ENCODE peak calls at places on chromosomes 11 and 22, in seven cellular contexts. B is AG04450; S is CD4-positive, alpha-beta T cell; V is psoas muscle; Z is cardiac muscle cell; E is breast epithelium; H is heart right ventricle. T is an unnamed sample.
A peak's percentile ranks its signal among the peaks of the same experiment; 100 is the strongest.

GRCh38 chr11:69637956-69638871 is 2.7 kb upstream of the CCND1 start:
- DNase-seq in B (no peak), S (no peak), V (peak; percentile 63), Z (peak; percentile 73), E (no peak), H (peak; percentile 69), T (no peak)

GRCh38 chr11:114304969-114305368 is 8.8 kb downstream of the NNMT start:
- DNase-seq in B (no peak), S (no peak), V (no peak), Z (peak; percentile 46), E (no peak), H (no peak), T (no peak)

GRCh38 chr11:11786771-11787170 is 55.0 kb upstream of the USP47 start:
- DNase-seq in B (no peak), S (no peak), V (no peak), Z (peak; percentile 40), E (no peak), H (no peak), T (no peak)

GRCh38 chr11:103682318-103683184 is 353.9 kb upstream of the DDI1 start:
- DNase-seq in B (peak; percentile 39), S (peak; percentile 5), V (no peak), Z (peak; percentile 95), E (no peak), H (peak; percentile 66), T (peak; percentile 18)

GRCh38 chr22:17831527-17832251 is 57.4 kb upstream of the BID start:
- DNase-seq in B (no peak), S (no peak), V (peak; percentile 73), Z (no peak), E (no peak), H (peak; percentile 27), T (no peak)

GRCh38 chr22:40462195-40462988 is 92.0 kb downstream of the SGSM3 start:
- DNase-seq in B (no peak), S (no peak), V (no peak), Z (no peak), E (no peak), H (no peak), T (no peak)

GRCh38 chr11:17740649-17741235 is 6.2 kb downstream of the KCNC1 start:
- DNase-seq in B (no peak), S (no peak), V (peak; percentile 32), Z (no peak), E (peak; percentile 38), H (no peak), T (no peak)

GRCh38 chr11:120890921-120891320 is 133.0 kb upstream of the TBCEL start:
- DNase-seq in B (no peak), S (no peak), V (no peak), Z (no peak), E (no peak), H (no peak), T (no peak)

GRCh38 chr11:66220566-66220935 is 47.9 kb upstream of the RAB1B start:
- DNase-seq in B (no peak), S (no peak), V (no peak), Z (no peak), E (peak; percentile 12), H (no peak), T (no peak)

GRCh38 chr11:125085301-125086081 is 22.4 kb downstream of the SLC37A2 start:
- DNase-seq in B (no peak), S (no peak), V (no peak), Z (no peak), E (no peak), H (no peak), T (no peak)

GRCh38 chr11:131904756-131905155 is 534.3 kb downstream of the NTM start:
- DNase-seq in B (no peak), S (no peak), V (no peak), Z (no peak), E (no peak), H (no peak), T (no peak)

GRCh38 chr11:31884080-31884479 is 73.0 kb upstream of the PAX6 start:
- DNase-seq in B (no peak), S (no peak), V (no peak), Z (no peak), E (no peak), H (no peak), T (no peak)

GRCh38 chr11:93648168-93648567 is 13.3 kb upstream of the CEP295 start:
- DNase-seq in B (no peak), S (no peak), V (no peak), Z (peak; percentile 36), E (no peak), H (no peak), T (no peak)

GRCh38 chr11:102806296-102806695 is 8.3 kb upstream of the MMP1 start:
- DNase-seq in B (peak; percentile 24), S (no peak), V (no peak), Z (peak; percentile 80), E (no peak), H (no peak), T (no peak)

GRCh38 chr11:128361451-128362020 is 225.8 kb downstream of the ETS1 start:
- DNase-seq in B (peak; percentile 52), S (no peak), V (no peak), Z (peak; percentile 73), E (no peak), H (no peak), T (no peak)

GRCh38 chr22:40178417-40179409 is 988 bp downstream of the TNRC6B start:
- DNase-seq in B (no peak), S (no peak), V (no peak), Z (peak; percentile 59), E (no peak), H (no peak), T (peak; percentile 59)

DNA sequence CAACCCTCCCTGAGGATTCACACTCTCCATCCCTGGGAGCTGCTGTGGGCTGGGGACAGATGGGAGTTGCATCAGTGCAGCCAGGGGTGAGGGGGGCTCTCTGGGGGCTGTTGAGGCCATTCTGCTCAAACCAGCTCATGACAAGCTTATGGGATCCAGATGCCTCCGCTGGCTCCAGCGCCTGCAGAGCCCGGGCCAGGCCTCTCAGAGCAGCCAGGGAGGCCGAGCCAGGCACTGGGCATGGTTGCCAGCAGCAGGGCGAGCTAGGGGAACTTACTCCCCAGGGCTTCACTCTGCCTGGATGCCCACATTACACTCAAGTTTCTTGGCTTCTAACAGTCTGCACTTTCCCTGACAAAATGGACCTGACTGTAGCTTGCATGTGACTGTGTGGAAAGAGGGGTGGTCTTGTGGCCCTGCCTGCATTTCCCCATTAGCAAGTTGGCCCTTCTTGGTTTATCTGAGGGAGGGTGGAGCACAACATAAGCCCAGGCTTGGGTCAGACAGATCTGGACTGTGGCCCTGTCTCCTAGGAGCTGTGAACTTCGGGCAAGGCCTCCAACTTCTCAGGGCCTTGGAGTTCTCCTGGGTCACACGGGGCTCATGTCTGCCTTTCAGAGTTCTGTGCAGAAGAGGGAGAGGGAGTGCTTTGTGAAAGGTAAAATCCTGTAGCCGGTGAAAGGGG is 34.5 kb upstream of the CYB5R3 start:
- DNase-seq in B (no peak), S (no peak), V (peak; percentile 86), Z (peak; percentile 54), E (no peak), H (peak; percentile 74), T (no peak)
- TF ChIP-seq CTCF in B (no peak), S (no peak), V (no peak), Z (no peak), E (no peak), H (no peak), T (no peak)

GRCh38 chr22:50342651-50343540 is at the start of gene PPP6R2:
- DNase-seq in B (no peak), S (peak; percentile 86), V (peak; percentile 91), Z (peak; percentile 76), E (peak; percentile 73), H (peak; percentile 80), T (peak; percentile 64)

GRCh38 chr22:50340157-50340879 is 2.8 kb upstream of the PPP6R2 start:
- DNase-seq in B (no peak), S (no peak), V (no peak), Z (peak; percentile 18), E (no peak), H (no peak), T (no peak)

GRCh38 chr22:50343541-50343935 is 411 bp downstream of the PPP6R2 start:
- DNase-seq in B (no peak), S (no peak), V (no peak), Z (no peak), E (no peak), H (no peak), T (peak; percentile 45)

GRCh38 chr22:50338860-50339462 is 4.2 kb upstream of the PPP6R2 start:
- DNase-seq in B (no peak), S (no peak), V (no peak), Z (no peak), E (no peak), H (no peak), T (no peak)

DNA sequence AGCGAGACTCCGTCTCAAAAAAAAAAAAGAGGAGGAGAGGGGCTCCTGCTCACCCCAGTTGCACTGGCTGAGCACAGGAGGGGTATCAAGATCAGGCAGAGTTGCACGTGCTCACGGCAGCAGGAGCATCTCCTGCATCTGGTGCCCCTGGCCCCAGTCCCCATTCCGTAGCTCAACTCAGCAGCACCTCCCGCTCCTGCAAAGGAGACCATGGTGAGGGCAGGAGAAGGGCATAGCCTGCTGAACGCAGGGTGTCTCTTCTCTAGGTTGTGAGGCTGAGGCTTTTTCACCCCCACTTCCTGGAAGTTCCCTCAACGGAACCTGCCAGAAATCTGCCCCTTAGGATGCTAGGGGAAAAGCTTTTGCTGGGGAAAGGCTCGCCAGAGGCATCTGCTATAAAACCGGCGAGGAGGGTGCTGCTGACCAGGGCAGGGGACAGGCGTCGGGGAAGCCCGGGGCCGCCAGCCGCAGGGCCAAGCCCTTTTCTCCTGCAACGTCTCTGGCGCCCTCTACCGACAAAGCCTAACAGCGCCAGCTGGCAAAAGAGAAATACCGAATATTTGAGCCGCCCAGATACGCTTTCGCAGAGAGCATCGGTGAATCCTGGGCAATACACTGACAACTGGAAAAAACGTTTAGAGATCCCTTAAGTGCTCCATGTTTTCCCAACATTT is 1.0 kb upstream of the PPP6R2 start:
- DNase-seq in B (peak; percentile 61), S (peak; percentile 82), V (peak; percentile 94), Z (peak; percentile 88), E (peak; percentile 87), H (peak; percentile 89), T (peak; percentile 45)
- TF ChIP-seq CTCF in B (peak; percentile 98), S (peak; percentile 95), V (peak; percentile 92), Z (peak; percentile 98), E (peak; percentile 96), H (peak; percentile 95), T (peak; percentile 94)

DNA sequence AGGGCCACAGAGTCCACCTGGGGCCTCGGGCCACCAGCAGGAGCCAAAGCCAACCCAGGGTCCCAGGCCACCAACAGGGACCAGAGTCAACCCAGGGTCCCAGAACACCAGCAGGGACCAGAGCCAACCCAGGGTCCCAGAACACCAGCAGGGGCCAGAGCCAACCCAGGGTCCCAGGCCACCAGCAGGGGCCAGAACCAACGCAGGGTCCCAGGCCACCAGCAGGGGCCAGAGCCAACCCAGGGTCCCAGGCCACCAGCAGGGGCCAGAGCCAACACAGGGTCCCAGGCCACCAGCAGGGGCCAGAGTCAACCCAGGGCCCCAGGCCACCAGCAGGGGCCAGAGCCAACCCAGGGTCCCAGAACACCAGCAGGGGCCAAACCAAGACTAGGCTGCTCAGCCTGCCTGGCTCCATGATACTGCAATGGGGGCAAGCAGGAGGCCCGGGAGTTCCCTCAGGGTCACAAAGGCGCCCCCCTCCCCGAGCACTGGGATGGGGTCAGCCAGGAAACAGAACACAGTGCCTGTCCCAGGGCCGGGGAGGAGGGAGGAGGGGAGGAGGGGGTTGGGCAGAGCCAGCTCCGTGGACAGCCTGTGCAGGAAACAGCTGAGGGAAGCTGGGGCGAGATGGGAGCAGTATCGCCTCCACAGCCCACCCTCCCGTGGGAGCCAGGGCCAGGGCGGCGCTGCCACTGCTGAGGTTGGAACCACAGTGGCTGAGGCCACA is 62.0 kb upstream of the PRR5 start:
- DNase-seq in B (no peak), S (no peak), V (no peak), Z (no peak), E (no peak), H (peak; percentile 43), T (no peak)
- TF ChIP-seq CTCF in B (no peak), S (no peak), V (no peak), Z (no peak), E (no peak), H (no peak), T (no peak)

GRCh38 chr11:47642099-47642855 is at the start of gene MTCH2:
- DNase-seq in B (peak; percentile 93), S (peak; percentile 92), V (peak; percentile 98), Z (peak; percentile 99), E (peak; percentile 95), H (peak; percentile 96), T (peak; percentile 95)
- TF ChIP-seq CTCF in B (peak; percentile 9), S (peak; percentile 6), V (peak; percentile 29), Z (peak; percentile 16), E (peak; percentile 38), H (peak; percentile 10), T (no peak)

T was measured in HL-60.